ENCODE peak calls at places on chromosome 2, in six cellular contexts. C, W, J, X, P and H are unnamed samples.

GRCh38 chr2:11602563-11603182 is 67.3 kb downstream of the NTSR2 start:
- DNase-seq in C (no peak), W (peak; percentile 10), J (no peak), X (no peak), P (no peak), H (no peak)

GRCh38 chr2:201924453-201924852 is 109.2 kb upstream of the FZD7 start:
- DNase-seq in C (no peak), W (no peak), J (no peak), X (no peak), P (no peak), H (no peak)

GRCh38 chr2:127101048-127101611 is 5.8 kb downstream of the BIN1 start:
- DNase-seq in C (no peak), W (no peak), J (no peak), X (no peak), P (no peak), H (no peak)

GRCh38 chr2:201130524-201131186 is 14.7 kb downstream of the CFLAR start:
- DNase-seq in C (no peak), W (peak; percentile 97), J (no peak), X (peak; percentile 22), P (no peak), H (no peak)

GRCh38 chr2:26197516-26197915 is 24.6 kb downstream of the GAREM2 start:
- DNase-seq in C (no peak), W (no peak), J (no peak), X (no peak), P (no peak), H (no peak)

GRCh38 chr2:20574930-20575329 is 76.0 kb downstream of the HS1BP3 start:
- DNase-seq in C (no peak), W (no peak), J (no peak), X (no peak), P (no peak), H (no peak)

GRCh38 chr2:237483018-237483731 is 3.9 kb upstream of the MLPH start:
- DNase-seq in C (no peak), W (peak; percentile 91), J (no peak), X (no peak), P (no peak), H (no peak)

GRCh38 chr2:45781464-45781811 is 130.0 kb downstream of the PRKCE start:
- DNase-seq in C (no peak), W (no peak), J (no peak), X (no peak), P (no peak), H (peak; percentile 30)

GRCh38 chr2:18690342-18690741 is 101.0 kb upstream of the NT5C1B start:
- DNase-seq in C (peak; percentile 85), W (no peak), J (peak; percentile 74), X (peak; percentile 39), P (no peak), H (no peak)

GRCh38 chr2:224904390-224904789 is 137.9 kb downstream of the DOCK10 start:
- DNase-seq in C (no peak), W (peak; percentile 61), J (no peak), X (no peak), P (no peak), H (no peak)

GRCh38 chr2:137229834-137230233 is 464.5 kb downstream of the THSD7B start:
- DNase-seq in C (no peak), W (no peak), J (no peak), X (no peak), P (no peak), H (no peak)

GRCh38 chr2:201969241-201969937 is 64.3 kb upstream of the FZD7 start:
- DNase-seq in C (no peak), W (no peak), J (no peak), X (no peak), P (no peak), H (no peak)

GRCh38 chr2:233816771-233817170 is 37.6 kb downstream of the HJURP start:
- DNase-seq in C (no peak), W (no peak), J (no peak), X (no peak), P (no peak), H (no peak)

GRCh38 chr2:161122772-161123530 is 37.3 kb upstream of the TANK start:
- DNase-seq in C (no peak), W (peak; percentile 96), J (peak; percentile 90), X (no peak), P (no peak), H (no peak)

GRCh38 chr2:59301466-59302402 is 1060.6 kb upstream of the FANCL start:
- DNase-seq in C (peak; percentile 80), W (peak; percentile 79), J (peak; percentile 97), X (peak; percentile 52), P (no peak), H (no peak)

GRCh38 chr2:24912523-24912922 is 7.5 kb downstream of the ADCY3 start:
- DNase-seq in C (no peak), W (no peak), J (no peak), X (no peak), P (no peak), H (no peak)

GRCh38 chr2:239065962-239066361 is 218.1 kb downstream of the TWIST2 start:
- DNase-seq in C (no peak), W (no peak), J (no peak), X (no peak), P (no peak), H (no peak)

GRCh38 chr2:18834341-18834740 is 245.0 kb upstream of the NT5C1B start:
- DNase-seq in C (no peak), W (peak; percentile 78), J (no peak), X (no peak), P (no peak), H (no peak)

GRCh38 chr2:20016346-20016745 is 3.9 kb upstream of the MATN3 start:
- DNase-seq in C (peak; percentile 40), W (no peak), J (peak; percentile 59), X (no peak), P (no peak), H (no peak)

GRCh38 chr2:31428001-31428418 is 13.5 kb upstream of the XDH start:
- DNase-seq in C (peak; percentile 66), W (peak; percentile 45), J (peak; percentile 89), X (no peak), P (no peak), H (no peak)

GRCh38 chr2:127877626-127878025 is 8.1 kb downstream of the AMMECR1L start:
- DNase-seq in C (no peak), W (no peak), J (no peak), X (no peak), P (no peak), H (no peak)

GRCh38 chr2:85804583-85804982 is 50.8 kb downstream of the ATOH8 start:
- DNase-seq in C (no peak), W (no peak), J (peak; percentile 41), X (no peak), P (no peak), H (no peak)

GRCh38 chr2:2542966-2543555 is 212.0 kb upstream of the MYT1L start:
- DNase-seq in C (peak; percentile 75), W (no peak), J (peak; percentile 32), X (no peak), P (no peak), H (no peak)

GRCh38 chr2:140861666-140862065 is 1269.2 kb downstream of the LRP1B start:
- DNase-seq in C (no peak), W (no peak), J (no peak), X (no peak), P (no peak), H (no peak)

GRCh38 chr2:176188218-176188968 is at the start of gene HOXD1:
- DNase-seq in C (peak; percentile 81), W (no peak), J (peak; percentile 68), X (peak; percentile 65), P (no peak), H (no peak)

GRCh38 chr2:19256239-19256638 is 102.2 kb downstream of the OSR1 start:
- DNase-seq in C (no peak), W (peak; percentile 81), J (no peak), X (no peak), P (no peak), H (no peak)

GRCh38 chr2:71006955-71007799 is 12.5 kb upstream of the TEX261 start:
- DNase-seq in C (no peak), W (no peak), J (no peak), X (no peak), P (no peak), H (no peak)

GRCh38 chr2:134446431-134447091 is 192.7 kb downstream of the MGAT5 start:
- DNase-seq in C (no peak), W (peak; percentile 22), J (no peak), X (no peak), P (no peak), H (no peak)

GRCh38 chr2:29663266-29663665 is 258.1 kb downstream of the ALK start:
- DNase-seq in C (no peak), W (peak; percentile 55), J (no peak), X (no peak), P (no peak), H (no peak)

GRCh38 chr2:47360937-47361336 is 42.0 kb upstream of the MSH2 start:
- DNase-seq in C (no peak), W (peak; percentile 63), J (no peak), X (no peak), P (no peak), H (no peak)

GRCh38 chr2:196088209-196088608 is 19.6 kb upstream of the DNAH7 start:
- DNase-seq in C (no peak), W (peak; percentile 54), J (no peak), X (no peak), P (no peak), H (no peak)

GRCh38 chr2:136935119-136935518 is 169.8 kb downstream of the THSD7B start:
- DNase-seq in C (no peak), W (no peak), J (no peak), X (no peak), P (no peak), H (no peak)

GRCh38 chr2:169012812-169013627 is 18.1 kb downstream of the ABCB11 start:
- DNase-seq in C (no peak), W (no peak), J (no peak), X (no peak), P (no peak), H (no peak)